ENCODE peak calls at places on chromosomes 11 and 22, in seven cellular contexts. O, T, U, Q, J, C and A are unnamed samples.

GRCh38 chr11:94568200-94568599 is 1.0 kb downstream of the PIWIL4 start:
- DNase-seq in O (no peak), T (no peak), U (no peak), Q (no peak), J (no peak), C (no peak), A (no peak)

GRCh38 chr11:2684581-2684980 is 15.2 kb downstream of the KCNQ1OT1 start:
- DNase-seq in O (no peak), T (peak; percentile 9), U (no peak), Q (no peak), J (no peak), C (no peak), A (no peak)

GRCh38 chr11:94823127-94823732 is 55.1 kb downstream of the AMOTL1 start:
- DNase-seq in O (peak; percentile 40), T (no peak), U (no peak), Q (no peak), J (no peak), C (no peak), A (no peak)

GRCh38 chr22:24703101-24703500 is 71.4 kb downstream of the PIWIL3 start:
- DNase-seq in O (peak; percentile 6), T (no peak), U (peak; percentile 38), Q (no peak), J (peak; percentile 41), C (no peak), A (no peak)

GRCh38 chr22:30408388-30409101 is 11.7 kb downstream of the SEC14L2 start:
- DNase-seq in O (peak; percentile 93), T (no peak), U (no peak), Q (no peak), J (no peak), C (no peak), A (no peak)

GRCh38 chr22:44647141-44647540 is 54.9 kb upstream of the PRR5 start:
- DNase-seq in O (no peak), T (no peak), U (no peak), Q (no peak), J (no peak), C (no peak), A (no peak)

GRCh38 chr11:47270331-47271271 is 668 bp downstream of the MADD start:
- DNase-seq in O (peak; percentile 54), T (no peak), U (peak; percentile 34), Q (peak; percentile 62), J (no peak), C (peak; percentile 39), A (peak; percentile 67)

GRCh38 chr11:117731689-117732290 is 65.2 kb downstream of the DSCAML1 start:
- DNase-seq in O (no peak), T (no peak), U (no peak), Q (no peak), J (no peak), C (no peak), A (no peak)

GRCh38 chr11:20162824-20163777 is 2.8 kb upstream of the DBX1 start:
- DNase-seq in O (peak; percentile 22), T (no peak), U (no peak), Q (peak; percentile 78), J (no peak), C (no peak), A (peak; percentile 17)

GRCh38 chr11:70615036-70615875 is 216.9 kb downstream of the CTTN start:
- DNase-seq in O (no peak), T (no peak), U (no peak), Q (no peak), J (no peak), C (no peak), A (no peak)
- H3K4me3 ChIP-seq in O (no peak overlapping the region), T (no peak overlapping the region), U (no peak overlapping the region), Q (no peak overlapping the region), J (no peak overlapping the region), C (no peak overlapping the region), A (no peak overlapping the region)

DNA sequence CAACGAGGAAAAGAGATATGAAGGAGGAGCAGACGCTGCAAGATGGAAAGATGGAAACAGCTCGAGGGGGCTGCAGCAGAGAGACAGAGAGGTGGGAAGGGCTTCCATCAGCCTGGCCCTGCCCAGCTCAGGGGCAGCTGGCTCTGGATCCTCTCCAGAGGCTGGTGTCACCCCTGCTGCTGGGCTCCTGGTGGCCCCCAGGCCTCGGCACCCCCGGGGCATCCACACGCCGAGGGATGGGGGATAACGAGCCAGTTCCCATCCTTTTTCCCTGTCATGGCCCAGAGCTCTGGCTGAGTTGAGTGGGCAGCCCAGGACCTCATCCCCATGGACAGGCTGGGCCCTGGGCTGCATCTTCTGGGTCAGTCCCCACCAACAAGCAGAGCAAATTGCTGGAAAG is 102.3 kb downstream of the ST3GAL4 start:
- DNase-seq in O (no peak), T (no peak), U (no peak), Q (no peak), J (no peak), C (no peak), A (no peak)
- H3K4me3 ChIP-seq in O (no peak overlapping the region), T (no peak overlapping the region), U (no peak overlapping the region), Q (no peak overlapping the region), J (no peak overlapping the region), C (no peak overlapping the region), A (no peak overlapping the region)

DNA sequence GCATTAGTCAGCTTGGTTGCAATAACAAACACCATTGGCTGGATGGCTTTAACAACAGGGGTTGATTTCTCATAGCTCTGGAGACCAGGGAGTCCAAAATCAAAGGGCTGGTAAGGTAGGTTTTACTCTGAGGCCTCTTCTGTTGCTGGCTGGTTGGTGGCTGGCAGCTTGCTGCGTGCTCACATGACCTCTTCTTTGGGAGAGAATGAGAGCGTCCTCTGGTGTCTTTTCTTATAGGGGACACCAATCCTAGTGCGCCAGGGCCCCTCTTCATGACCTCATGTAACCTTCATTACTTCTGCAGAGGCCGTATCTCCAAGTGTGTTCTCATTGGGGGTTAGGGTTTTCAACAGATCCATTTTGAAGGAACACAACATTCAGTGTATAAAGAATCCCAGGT is 1308.3 kb downstream of the TBC1D22A start:
- DNase-seq in O (no peak), T (no peak), U (no peak), Q (peak; percentile 78), J (no peak), C (no peak), A (no peak)
- H3K4me3 ChIP-seq in O (no peak overlapping the region), T (no peak overlapping the region), U (no peak overlapping the region), Q (no peak overlapping the region), J (no peak overlapping the region), C (no peak overlapping the region), A (no peak overlapping the region)

DNA sequence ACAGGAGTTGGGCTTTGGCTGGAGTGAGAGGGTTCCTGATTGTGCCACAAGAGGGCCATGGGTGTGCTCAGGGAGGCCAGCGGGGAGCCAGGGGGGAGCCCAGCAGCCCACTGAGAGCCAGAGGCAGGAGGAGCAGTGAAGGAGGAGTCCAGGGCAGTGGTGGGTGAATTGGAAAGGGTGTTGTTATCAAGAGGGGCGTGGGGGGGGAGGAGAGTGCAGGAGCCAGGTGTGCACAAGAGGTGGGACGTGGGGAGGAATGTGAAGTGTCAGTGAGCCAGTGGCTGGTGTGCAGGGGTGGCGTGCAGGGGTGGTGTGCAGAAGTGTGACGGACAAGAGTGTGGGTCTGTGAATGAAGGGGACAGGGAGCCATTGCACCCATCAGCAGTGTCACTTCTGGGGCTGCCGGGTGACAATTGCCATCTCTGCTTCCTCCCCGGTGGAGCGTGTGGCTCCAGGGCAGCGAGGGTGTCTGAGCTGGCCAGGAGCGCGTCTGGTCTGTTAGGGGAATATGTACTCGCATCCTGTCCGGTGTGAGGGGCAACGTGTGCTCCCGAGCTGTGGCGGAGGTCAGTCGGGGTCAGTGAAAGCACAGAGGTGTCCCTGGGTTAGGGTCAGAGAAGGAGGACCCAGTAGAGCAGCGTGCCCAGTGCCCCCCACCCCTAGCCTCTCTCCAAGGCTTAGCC is 1.7 kb downstream of the CLCF1 start:
- DNase-seq in O (no peak), T (no peak), U (no peak), Q (peak; percentile 80), J (no peak), C (peak; percentile 64), A (peak; percentile 60)
- H3K4me3 ChIP-seq in O (peak overlapping the region; percentile 72), T (peak overlapping the region; percentile 75), U (peak overlapping the region; percentile 94), Q (peak overlapping the region; percentile 19), J (peak overlapping the region; percentile 82), C (peak overlapping the region; percentile 71), A (peak overlapping the region; percentile 70)

GRCh38 chr11:69296890-69297224 is 2.9 kb downstream of the MYEOV start:
- DNase-seq in O (no peak), T (no peak), U (peak; percentile 59), Q (no peak), J (peak; percentile 53), C (no peak), A (no peak)

GRCh38 chr11:69295995-69296889 is 2.3 kb downstream of the MYEOV start:
- DNase-seq in O (peak; percentile 44), T (no peak), U (peak; percentile 50), Q (no peak), J (peak; percentile 54), C (peak; percentile 69), A (peak; percentile 65)

GRCh38 chr11:69298778-69299461 is 5.0 kb downstream of the MYEOV start:
- DNase-seq in O (no peak), T (no peak), U (no peak), Q (no peak), J (no peak), C (no peak), A (peak; percentile 22)

GRCh38 chr11:69297926-69298777 is 4.2 kb downstream of the MYEOV start:
- DNase-seq in O (peak; percentile 91), T (peak; percentile 77), U (peak; percentile 85), Q (peak; percentile 41), J (peak; percentile 82), C (peak; percentile 93), A (peak; percentile 85)

GRCh38 chr11:69297225-69297925 is 3.4 kb downstream of the MYEOV start:
- DNase-seq in O (peak; percentile 99), T (peak; percentile 91), U (peak; percentile 94), Q (peak; percentile 73), J (peak; percentile 94), C (peak; percentile 94), A (peak; percentile 97)
- H3K4me3 ChIP-seq in O (no peak overlapping the region), T (peak overlapping the region; percentile 29), U (peak overlapping the region; percentile 9), Q (no peak overlapping the region), J (peak overlapping the region; percentile 45), C (peak overlapping the region; percentile 39), A (peak overlapping the region; percentile 44)